ENCODE peak calls at places on chromosomes 12 and 14, in ten cellular contexts. One of them, this sample, is unnamed.
A peak's percentile ranks its signal among the peaks of the same experiment; 100 is the strongest.

GRCh38 chr14:102749833-102750775 is 27.1 kb upstream of the TRAF3 start:
- DNase-seq in left ventricle myocardium superior: no peak
- DNase-seq in CD8-positive, alpha-beta T cell: no peak
- DNase-seq in GM10248: no peak
- DNase-seq in fibroblast of mammary gland: no peak
- DNase-seq in Calu3: no peak
- DNase-seq in NCI-H2081: peak; percentile 67
- DNase-seq in RKO: no peak
- DNase-seq in left cardiac atrium: no peak
- DNase-seq in PC-3: no peak
- DNase-seq in this sample: no peak

GRCh38 chr14:69770559-69770958 is 3.6 kb downstream of the SRSF5 start:
- DNase-seq in CD8-positive, alpha-beta T cell: no peak
- DNase-seq in PC-3: no peak
- DNase-seq in NCI-H2081: no peak
- DNase-seq in left cardiac atrium: no peak
- DNase-seq in RKO: no peak
- DNase-seq in left ventricle myocardium superior: no peak
- DNase-seq in Calu3: no peak
- DNase-seq in GM10248: no peak
- DNase-seq in fibroblast of mammary gland: no peak
- DNase-seq in this sample: no peak

GRCh38 chr12:65156366-65156831 is 13.0 kb upstream of the LEMD3 start:
- DNase-seq in left ventricle myocardium superior: no peak
- DNase-seq in left cardiac atrium: no peak
- DNase-seq in PC-3: no peak
- DNase-seq in Calu3: no peak
- DNase-seq in CD8-positive, alpha-beta T cell: peak; percentile 15
- DNase-seq in NCI-H2081: no peak
- DNase-seq in fibroblast of mammary gland: peak; percentile 8
- DNase-seq in GM10248: peak; percentile 48
- DNase-seq in RKO: no peak
- DNase-seq in this sample: no peak

GRCh38 chr14:96925422-96925821 is 128.2 kb downstream of the VRK1 start:
- DNase-seq in left cardiac atrium: no peak
- DNase-seq in CD8-positive, alpha-beta T cell: no peak
- DNase-seq in Calu3: no peak
- DNase-seq in left ventricle myocardium superior: no peak
- DNase-seq in PC-3: no peak
- DNase-seq in RKO: no peak
- DNase-seq in fibroblast of mammary gland: no peak
- DNase-seq in NCI-H2081: no peak
- DNase-seq in GM10248: no peak
- DNase-seq in this sample: no peak

GRCh38 chr12:71045781-71046180 is 112.0 kb downstream of the TSPAN8 start:
- DNase-seq in PC-3: peak; percentile 78
- DNase-seq in RKO: no peak
- DNase-seq in CD8-positive, alpha-beta T cell: no peak
- DNase-seq in GM10248: no peak
- DNase-seq in fibroblast of mammary gland: peak; percentile 96
- DNase-seq in NCI-H2081: no peak
- DNase-seq in left ventricle myocardium superior: no peak
- DNase-seq in left cardiac atrium: no peak
- DNase-seq in Calu3: peak; percentile 9
- DNase-seq in this sample: no peak

GRCh38 chr14:105878554-105878953 is 352.2 kb downstream of the TMEM121 start:
- DNase-seq in left cardiac atrium: no peak
- DNase-seq in CD8-positive, alpha-beta T cell: peak; percentile 10
- DNase-seq in GM10248: no peak
- DNase-seq in fibroblast of mammary gland: no peak
- DNase-seq in Calu3: no peak
- DNase-seq in NCI-H2081: no peak
- DNase-seq in left ventricle myocardium superior: peak; percentile 7
- DNase-seq in PC-3: no peak
- DNase-seq in RKO: no peak
- DNase-seq in this sample: no peak

GRCh38 chr14:79510659-79511058 is 700.6 kb downstream of the DIO2 start:
- DNase-seq in RKO: no peak
- DNase-seq in CD8-positive, alpha-beta T cell: no peak
- DNase-seq in left ventricle myocardium superior: no peak
- DNase-seq in fibroblast of mammary gland: peak; percentile 45
- DNase-seq in GM10248: no peak
- DNase-seq in NCI-H2081: no peak
- DNase-seq in Calu3: no peak
- DNase-seq in PC-3: peak; percentile 15
- DNase-seq in left cardiac atrium: no peak
- DNase-seq in this sample: no peak

GRCh38 chr12:2697057-2697456 is 97.7 kb upstream of the FKBP4 start:
- DNase-seq in RKO: no peak
- DNase-seq in fibroblast of mammary gland: no peak
- DNase-seq in left cardiac atrium: no peak
- DNase-seq in PC-3: no peak
- DNase-seq in Calu3: no peak
- DNase-seq in GM10248: no peak
- DNase-seq in NCI-H2081: no peak
- DNase-seq in left ventricle myocardium superior: no peak
- DNase-seq in CD8-positive, alpha-beta T cell: no peak
- DNase-seq in this sample: no peak

GRCh38 chr12:62934799-62935674 is at the start of gene PPM1H:
- DNase-seq in RKO: peak; percentile 75
- DNase-seq in PC-3: peak; percentile 89
- DNase-seq in GM10248: peak; percentile 69
- DNase-seq in Calu3: peak; percentile 99
- DNase-seq in NCI-H2081: peak; percentile 85
- DNase-seq in left ventricle myocardium superior: peak; percentile 83
- DNase-seq in fibroblast of mammary gland: peak; percentile 2
- DNase-seq in CD8-positive, alpha-beta T cell: no peak
- DNase-seq in left cardiac atrium: peak; percentile 73
- DNase-seq in this sample: peak; percentile 76

GRCh38 chr14:27573018-27573417 is 975.2 kb upstream of the NOVA1 start:
- DNase-seq in PC-3: no peak
- DNase-seq in Calu3: no peak
- DNase-seq in GM10248: no peak
- DNase-seq in RKO: no peak
- DNase-seq in left ventricle myocardium superior: no peak
- DNase-seq in fibroblast of mammary gland: no peak
- DNase-seq in NCI-H2081: no peak
- DNase-seq in left cardiac atrium: no peak
- DNase-seq in CD8-positive, alpha-beta T cell: no peak
- DNase-seq in this sample: no peak

GRCh38 chr12:67651380-67651695 is 2.8 kb downstream of the DYRK2 start:
- DNase-seq in Calu3: peak; percentile 27
- DNase-seq in fibroblast of mammary gland: peak; percentile 62
- DNase-seq in left ventricle myocardium superior: no peak
- DNase-seq in PC-3: peak; percentile 49
- DNase-seq in CD8-positive, alpha-beta T cell: peak; percentile 56
- DNase-seq in left cardiac atrium: no peak
- DNase-seq in RKO: peak; percentile 66
- DNase-seq in GM10248: peak; percentile 37
- DNase-seq in NCI-H2081: peak; percentile 24
- DNase-seq in this sample: no peak

GRCh38 chr12:65308001-65308400 is 29.5 kb downstream of the MSRB3 start:
- DNase-seq in GM10248: no peak
- DNase-seq in left ventricle myocardium superior: no peak
- DNase-seq in NCI-H2081: no peak
- DNase-seq in CD8-positive, alpha-beta T cell: no peak
- DNase-seq in PC-3: peak; percentile 32
- DNase-seq in fibroblast of mammary gland: peak; percentile 33
- DNase-seq in RKO: peak; percentile 3
- DNase-seq in left cardiac atrium: no peak
- DNase-seq in Calu3: no peak
- DNase-seq in this sample: no peak

GRCh38 chr14:104424406-104425072 is 155.0 kb upstream of the C14orf180 start:
- DNase-seq in GM10248: peak; percentile 20
- DNase-seq in left cardiac atrium: no peak
- DNase-seq in Calu3: no peak
- DNase-seq in left ventricle myocardium superior: no peak
- DNase-seq in CD8-positive, alpha-beta T cell: no peak
- DNase-seq in RKO: no peak
- DNase-seq in fibroblast of mammary gland: no peak
- DNase-seq in NCI-H2081: peak; percentile 93
- DNase-seq in PC-3: no peak
- DNase-seq in this sample: peak; percentile 61

GRCh38 chr12:25904442-25904841 is 54.0 kb upstream of the RASSF8 start:
- DNase-seq in left cardiac atrium: no peak
- DNase-seq in GM10248: no peak
- DNase-seq in Calu3: no peak
- DNase-seq in left ventricle myocardium superior: no peak
- DNase-seq in CD8-positive, alpha-beta T cell: no peak
- DNase-seq in PC-3: peak; percentile 44
- DNase-seq in fibroblast of mammary gland: peak; percentile 45
- DNase-seq in RKO: peak; percentile 14
- DNase-seq in NCI-H2081: no peak
- DNase-seq in this sample: no peak

GRCh38 chr12:81942588-81942987 is 183.4 kb upstream of the PPFIA2 start:
- DNase-seq in GM10248: no peak
- DNase-seq in PC-3: no peak
- DNase-seq in left ventricle myocardium superior: no peak
- DNase-seq in RKO: no peak
- DNase-seq in NCI-H2081: no peak
- DNase-seq in fibroblast of mammary gland: no peak
- DNase-seq in CD8-positive, alpha-beta T cell: no peak
- DNase-seq in Calu3: peak; percentile 14
- DNase-seq in left cardiac atrium: no peak
- DNase-seq in this sample: no peak

GRCh38 chr14:60734465-60735242 is at the start of gene MNAT1:
- DNase-seq in RKO: peak; percentile 87
- DNase-seq in PC-3: peak; percentile 95
- DNase-seq in left cardiac atrium: peak; percentile 77
- DNase-seq in NCI-H2081: peak; percentile 90
- DNase-seq in fibroblast of mammary gland: peak; percentile 85
- DNase-seq in CD8-positive, alpha-beta T cell: peak; percentile 79
- DNase-seq in left ventricle myocardium superior: peak; percentile 79
- DNase-seq in Calu3: peak; percentile 83
- DNase-seq in GM10248: peak; percentile 73
- DNase-seq in this sample: peak; percentile 85